ENCODE peak calls at places on chromosomes 2 and 18, in six cellular contexts. C, W, P, H, N and T are unnamed samples.

GRCh38 chr2:195458936-195459335 is 198.1 kb upstream of the SLC39A10 start:
- DNase-seq in C (no peak), W (no peak), P (no peak), H (no peak), N (no peak), T (no peak)

GRCh38 chr2:159317392-159318088 is 31.0 kb upstream of the WDSUB1 start:
- DNase-seq in C (no peak), W (no peak), P (no peak), H (no peak), N (no peak), T (no peak)

GRCh38 chr18:78939105-78939504 is 40.5 kb upstream of the SALL3 start:
- DNase-seq in C (no peak), W (no peak), P (no peak), H (no peak), N (no peak), T (no peak)

GRCh38 chr2:31247671-31248070 is 13.7 kb downstream of the EHD3 start:
- DNase-seq in C (no peak), W (no peak), P (no peak), H (no peak), N (no peak), T (no peak)

GRCh38 chr2:18154812-18155211 is 276.3 kb downstream of the KCNS3 start:
- DNase-seq in C (no peak), W (no peak), P (no peak), H (no peak), N (no peak), T (no peak)

GRCh38 chr2:176535480-176536113 is 266.4 kb downstream of the MTX2 start:
- DNase-seq in C (no peak), W (no peak), P (no peak), H (no peak), N (no peak), T (no peak)

GRCh38 chr2:231198291-231199173 is at the start of gene ARMC9:
- DNase-seq in C (peak), W (no peak), P (peak), H (peak), N (peak), T (peak)

GRCh38 chr2:207784898-207785297 is 15.2 kb upstream of the FZD5 start:
- DNase-seq in C (no peak), W (no peak), P (no peak), H (no peak), N (no peak), T (no peak)

GRCh38 chr2:157355618-157356017 is 30.0 kb upstream of the ERMN start:
- DNase-seq in C (no peak), W (no peak), P (no peak), H (no peak), N (no peak), T (no peak)

GRCh38 chr2:36564377-36564930 is 33.5 kb downstream of the FEZ2 start:
- DNase-seq in C (no peak), W (no peak), P (no peak), H (no peak), N (no peak), T (no peak)

GRCh38 chr18:53534695-53535094 is 689.8 kb downstream of the MBD2 start:
- DNase-seq in C (no peak), W (no peak), P (no peak), H (no peak), N (peak), T (peak)

GRCh38 chr2:46268196-46268595 is 29.0 kb upstream of the EPAS1 start:
- DNase-seq in C (no peak), W (no peak), P (no peak), H (peak), N (no peak), T (no peak)

GRCh38 chr18:48541026-48541746 is 2.4 kb downstream of the CTIF start:
- DNase-seq in C (peak), W (no peak), P (peak), H (peak), N (peak), T (peak)

GRCh38 chr18:60554961-60555360 is 182.4 kb upstream of the MC4R start:
- DNase-seq in C (no peak), W (no peak), P (no peak), H (no peak), N (no peak), T (no peak)

GRCh38 chr2:27208486-27209050 is 3.3 kb upstream of the ATRAID start:
- DNase-seq in C (no peak), W (no peak), P (no peak), H (no peak), N (peak), T (no peak)

GRCh38 chr2:9668686-9669338 is 38.0 kb upstream of the YWHAQ start:
- DNase-seq in C (no peak), W (no peak), P (no peak), H (no peak), N (no peak), T (no peak)